ENCODE peak calls at places on chromosomes 7 and 10, in four cellular contexts. B is kidney glomerular epithelial cell, M is NCI-H1417, U is tibial artery. Q is an unnamed sample.

GRCh38 chr10:71708301-71708703 is 11.3 kb downstream of the C10orf105 start:
- DNase-seq in B (no peak), M (peak), U (no peak), Q (peak)

GRCh38 chr10:72164617-72165016 is 51.2 kb upstream of the ANAPC16 start:
- DNase-seq in B (no peak), M (no peak), U (no peak), Q (no peak)

GRCh38 chr7:4468320-4469102 is 213.6 kb upstream of the FOXK1 start:
- DNase-seq in B (no peak), M (no peak), U (no peak), Q (no peak)

GRCh38 chr7:1737523-1737922 is 67.4 kb downstream of the ELFN1 start:
- DNase-seq in B (no peak), M (no peak), U (no peak), Q (no peak)

GRCh38 chr10:70592746-70593512 is 9.6 kb downstream of the PRF1 start:
- DNase-seq in B (no peak), M (no peak), U (no peak), Q (no peak)

GRCh38 chr7:1239455-1240295 is 7.0 kb downstream of the UNCX start:
- DNase-seq in B (no peak), M (peak), U (no peak), Q (no peak)

GRCh38 chr7:66150471-66150870 is 35.8 kb downstream of the CRCP start:
- DNase-seq in B (no peak), M (no peak), U (peak), Q (no peak)

GRCh38 chr7:42745357-42746022 is 166.4 kb downstream of the C7orf25 start:
- DNase-seq in B (no peak), M (peak), U (no peak), Q (no peak)

GRCh38 chr10:67697646-67698245 is 1.8 kb upstream of the CTNNA3 start:
- DNase-seq in B (peak), M (peak), U (no peak), Q (no peak)

GRCh38 chr10:68861253-68861652 is 33.9 kb downstream of the STOX1 start:
- DNase-seq in B (no peak), M (no peak), U (no peak), Q (no peak)

GRCh38 chr7:27868117-27868516 is 128.2 kb downstream of the TAX1BP1 start:
- DNase-seq in B (no peak), M (no peak), U (no peak), Q (no peak)

GRCh38 chr7:41711283-41712064 is 8.6 kb upstream of the INHBA start:
- DNase-seq in B (peak), M (peak), U (no peak), Q (no peak)

GRCh38 chr10:28685717-28686116 is 8.4 kb downstream of the BAMBI start:
- DNase-seq in B (no peak), M (peak), U (no peak), Q (no peak)

GRCh38 chr7:18018296-18019205 is 9.1 kb downstream of the PRPS1L1 start:
- DNase-seq in B (no peak), M (no peak), U (no peak), Q (no peak)

GRCh38 chr10:3852147-3852904 is 67.3 kb upstream of the KLF6 start:
- DNase-seq in B (peak), M (peak), U (peak), Q (no peak)

GRCh38 chr7:31835471-31835870 is 148.5 kb downstream of the PPP1R17 start:
- DNase-seq in B (no peak), M (no peak), U (no peak), Q (no peak)

GRCh38 chr7:155860840-155861479 is 48.7 kb upstream of the SHH start:
- DNase-seq in B (peak), M (peak), U (peak), Q (no peak)

GRCh38 chr10:71970869-71971268 is 6.7 kb downstream of the CHST3 start:
- DNase-seq in B (peak), M (no peak), U (no peak), Q (no peak)

Q was measured in effector CD8-positive, alpha-beta T cell.